ENCODE peak calls at places on chromosomes 7 and 10, in ten cellular contexts. J is CD8-positive, alpha-beta T cell; U is pancreas; V is fibroblast of mammary gland; Z is PC-3; P is heart right ventricle; L is spleen; I is Peyer's patch; K is right atrium auricular region; A is AG04450. W is an unnamed sample.

GRCh38 chr7:134480730-134481129 is 21.8 kb upstream of the AKR1B1 start:
- DNase-seq in J (no peak), U (no peak), V (peak), Z (peak), P (no peak), L (no peak), I (no peak), K (no peak), A (no peak), W (no peak)

GRCh38 chr10:71713135-71714040 is 6.2 kb downstream of the C10orf105 start:
- DNase-seq in J (no peak), U (peak), V (peak), Z (no peak), P (peak), L (peak), I (peak), K (peak), A (peak), W (no peak)

GRCh38 chr10:114801411-114801813 is 20.2 kb upstream of the FHIP2A start:
- DNase-seq in J (no peak), U (no peak), V (no peak), Z (no peak), P (no peak), L (no peak), I (no peak), K (no peak), A (no peak), W (no peak)

GRCh38 chr7:81833401-81833800 is 63.6 kb upstream of the HGF start:
- DNase-seq in J (no peak), U (no peak), V (peak), Z (no peak), P (no peak), L (no peak), I (no peak), K (no peak), A (no peak), W (peak)

GRCh38 chr7:23691320-23691719 is 11.3 kb downstream of the FAM221A start:
- DNase-seq in J (no peak), U (no peak), V (no peak), Z (peak), P (no peak), L (no peak), I (no peak), K (no peak), A (no peak), W (no peak)

GRCh38 chr10:46536171-46536570 is 20.3 kb downstream of the GPRIN2 start:
- DNase-seq in J (no peak), U (no peak), V (no peak), Z (no peak), P (no peak), L (peak), I (peak), K (no peak), A (no peak), W (no peak)

GRCh38 chr10:5663692-5664427 is 2.5 kb downstream of the ASB13 start:
- DNase-seq in J (no peak), U (no peak), V (no peak), Z (no peak), P (no peak), L (no peak), I (no peak), K (no peak), A (no peak), W (no peak)

GRCh38 chr10:506451-507354 is 182.8 kb downstream of the DIP2C start:
- DNase-seq in J (no peak), U (no peak), V (no peak), Z (no peak), P (no peak), L (peak), I (no peak), K (no peak), A (no peak), W (no peak)

GRCh38 chr7:47812460-47813136 is 135.7 kb downstream of the PKD1L1 start:
- DNase-seq in J (no peak), U (no peak), V (no peak), Z (no peak), P (no peak), L (no peak), I (no peak), K (no peak), A (no peak), W (no peak)

GRCh38 chr10:123559066-123559822 is 106.9 kb upstream of the GPR26 start:
- DNase-seq in J (peak), U (peak), V (peak), Z (peak), P (peak), L (peak), I (peak), K (peak), A (no peak), W (peak)

GRCh38 chr7:122546496-122546895 is 152.4 kb downstream of the RNF133 start:
- DNase-seq in J (no peak), U (no peak), V (peak), Z (no peak), P (no peak), L (no peak), I (no peak), K (no peak), A (no peak), W (no peak)

GRCh38 chr10:124802313-124802675 is 675 bp downstream of the ABRAXAS2 start:
- DNase-seq in J (no peak), U (no peak), V (no peak), Z (no peak), P (no peak), L (no peak), I (no peak), K (no peak), A (no peak), W (no peak)

GRCh38 chr10:5530846-5531557 is 6.2 kb downstream of the CALML3 start:
- DNase-seq in J (no peak), U (no peak), V (no peak), Z (no peak), P (no peak), L (peak), I (peak), K (no peak), A (no peak), W (no peak)

GRCh38 chr10:119502214-119502613 is 40.3 kb downstream of the RGS10 start:
- DNase-seq in J (peak), U (no peak), V (no peak), Z (no peak), P (no peak), L (peak), I (peak), K (no peak), A (no peak), W (no peak)

GRCh38 chr10:113007343-113007771 is 57.3 kb downstream of the TCF7L2 start:
- DNase-seq in J (peak), U (no peak), V (no peak), Z (no peak), P (no peak), L (no peak), I (no peak), K (no peak), A (no peak), W (no peak)

GRCh38 chr10:115795964-115796363 is 477.0 kb downstream of the GFRA1 start:
- DNase-seq in J (no peak), U (no peak), V (no peak), Z (no peak), P (no peak), L (no peak), I (no peak), K (no peak), A (no peak), W (no peak)

GRCh38 chr10:35377050-35377723 is 40.9 kb downstream of the CCNY start:
- DNase-seq in J (no peak), U (no peak), V (peak), Z (no peak), P (no peak), L (no peak), I (no peak), K (no peak), A (no peak), W (no peak)
- H3K4me3 ChIP-seq in J (no peak), U (no peak), V (no peak), Z (no peak), P (no peak), L (no peak), I (no peak), K (no peak), A (no peak), W (no peak)

GRCh38 chr7:34727464-34727995 is 69.5 kb downstream of the NPSR1 start:
- DNase-seq in J (no peak), U (no peak), V (no peak), Z (peak), P (no peak), L (no peak), I (no peak), K (no peak), A (no peak), W (no peak)
- TF ChIP-seq CTCF in J (no peak), U (no peak), V (no peak), Z (no peak), P (no peak), L (no peak), I (no peak), K (no peak), A (no peak), W (no peak)

GRCh38 chr7:54995166-54995565 is 23.7 kb upstream of the EGFR start:
- DNase-seq in J (no peak), U (no peak), V (no peak), Z (no peak), P (no peak), L (no peak), I (no peak), K (no peak), A (no peak), W (no peak)

GRCh38 chr7:54992876-54993490 is 25.8 kb upstream of the EGFR start:
- DNase-seq in J (no peak), U (no peak), V (peak), Z (no peak), P (no peak), L (no peak), I (no peak), K (no peak), A (no peak), W (no peak)

GRCh38 chr7:54991341-54991740 is 27.5 kb upstream of the EGFR start:
- DNase-seq in J (no peak), U (no peak), V (no peak), Z (no peak), P (no peak), L (no peak), I (no peak), K (no peak), A (no peak), W (no peak)

GRCh38 chr7:54996391-54996790 is 22.4 kb upstream of the EGFR start:
- DNase-seq in J (no peak), U (no peak), V (no peak), Z (no peak), P (no peak), L (no peak), I (no peak), K (no peak), A (no peak), W (no peak)

DNA sequence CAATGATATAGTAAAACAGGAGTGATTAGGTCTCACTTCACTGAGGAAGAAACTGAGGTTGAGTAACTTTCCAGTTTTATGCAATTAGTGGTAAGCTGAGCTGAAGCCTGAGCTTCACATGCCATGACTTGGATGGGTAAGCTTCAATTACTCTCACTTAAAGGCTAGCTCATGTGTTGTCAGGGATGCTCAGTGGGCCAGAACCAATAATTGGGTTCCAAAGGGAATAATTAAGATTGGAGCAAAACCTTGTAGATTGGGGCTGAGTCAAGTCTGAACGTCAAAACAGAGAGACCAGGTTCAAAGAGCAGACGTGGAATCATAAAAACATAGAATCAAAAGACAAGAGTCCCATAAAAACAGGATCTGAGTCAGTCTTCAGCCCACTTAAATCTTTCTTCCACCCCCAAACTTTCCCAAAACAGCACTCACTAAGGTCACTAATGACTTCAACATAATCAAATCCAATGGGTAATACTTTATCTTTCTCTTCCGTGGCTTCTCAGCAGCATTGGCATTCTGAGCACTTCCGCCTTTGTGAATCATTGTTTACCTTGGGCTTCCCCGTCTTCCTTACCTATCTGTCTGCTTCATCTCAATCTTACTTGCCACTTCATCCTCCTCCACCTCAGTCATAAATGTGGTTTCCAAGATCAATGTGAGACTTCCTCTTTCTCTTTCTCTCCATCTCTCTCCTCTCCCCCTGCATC is 23.0 kb upstream of the EGFR start:
- DNase-seq in J (no peak), U (no peak), V (peak), Z (peak), P (no peak), L (no peak), I (peak), K (no peak), A (peak), W (no peak)
- H3K4me3 ChIP-seq in J (no peak), U (no peak), V (no peak), Z (peak), P (no peak), L (no peak), I (no peak), K (no peak), A (no peak), W (no peak)

DNA sequence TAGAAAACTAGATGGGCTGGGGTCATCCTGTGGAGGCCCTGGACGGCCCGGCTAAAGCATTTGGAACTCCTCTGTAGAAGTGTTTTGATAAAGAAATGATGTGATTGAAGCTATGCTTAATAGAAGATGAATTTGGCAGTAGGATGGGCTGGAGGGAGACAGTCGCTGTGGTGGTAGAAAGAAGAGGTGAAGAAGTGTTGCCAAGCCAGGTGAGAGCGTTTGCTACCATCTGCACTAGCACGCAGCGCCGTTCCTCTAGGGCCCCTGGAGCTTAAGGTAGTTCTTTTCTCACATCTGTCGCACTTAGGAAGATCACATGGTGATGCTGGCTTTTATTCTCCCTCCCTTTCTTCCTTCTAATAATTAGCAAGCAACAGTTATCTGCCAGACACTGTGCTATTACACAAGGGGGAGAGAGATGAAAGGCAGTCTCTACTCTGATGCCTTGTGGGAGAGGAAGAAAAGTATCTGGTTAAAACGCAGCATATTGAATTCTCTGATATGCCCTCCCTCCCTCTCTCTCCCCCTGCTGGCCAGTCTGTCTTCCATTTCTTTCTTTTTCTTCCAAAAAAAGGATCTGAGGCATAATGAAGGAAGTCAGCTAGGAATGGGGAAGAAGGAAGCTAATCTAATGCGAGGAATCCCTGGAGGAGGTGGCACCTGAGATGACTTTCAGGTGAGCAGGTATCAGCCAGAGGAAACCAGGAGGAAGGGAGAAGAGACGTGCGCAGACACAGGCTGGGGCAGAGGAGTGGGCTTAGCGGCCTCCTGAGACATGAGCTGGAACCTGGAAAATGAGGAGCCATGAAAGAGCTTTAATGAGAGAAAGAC is 162.3 kb upstream of the KLF14 start:
- DNase-seq in J (no peak), U (no peak), V (peak), Z (no peak), P (no peak), L (no peak), I (no peak), K (no peak), A (no peak), W (no peak)
- TF ChIP-seq CTCF in J (no peak), U (no peak), V (peak), Z (peak), P (no peak), L (no peak), I (no peak), K (no peak), A (peak), W (peak)

DNA sequence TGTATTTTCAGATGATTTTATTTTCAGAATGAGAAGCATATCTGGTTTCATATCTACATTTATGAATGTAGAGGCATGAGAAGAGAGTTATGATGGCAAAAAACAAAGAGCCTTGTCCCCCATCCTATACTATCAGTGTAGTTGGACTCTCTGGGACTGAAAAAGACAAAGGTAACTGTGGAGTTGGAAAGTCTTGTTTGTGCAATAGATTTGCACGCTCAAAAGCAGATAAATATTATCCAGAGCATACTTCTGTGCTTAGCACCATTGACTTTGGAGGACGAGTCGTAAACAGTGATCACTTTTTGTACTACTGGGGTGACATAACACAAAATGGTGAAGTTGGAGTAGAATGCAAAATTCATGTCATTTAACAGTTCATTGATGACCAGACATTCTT is 85.2 kb upstream of the EGFR start:
- DNase-seq in J (no peak), U (no peak), V (no peak), Z (no peak), P (no peak), L (no peak), I (no peak), K (no peak), A (no peak), W (no peak)
- H3K4me3 ChIP-seq in J (no peak), U (peak), V (peak), Z (peak), P (peak), L (peak), I (peak), K (peak), A (peak), W (peak)

GRCh38 chr10:90738885-90739284 is 119.0 kb downstream of the HTR7 start:
- DNase-seq in J (no peak), U (no peak), V (no peak), Z (no peak), P (no peak), L (no peak), I (no peak), K (no peak), A (peak), W (no peak)
- TF ChIP-seq CTCF in J (no peak), U (no peak), V (no peak), Z (no peak), P (no peak), L (no peak), I (no peak), K (no peak), A (no peak), W (no peak)

GRCh38 chr10:129659881-129660280 is 192.8 kb downstream of the MGMT start:
- DNase-seq in J (no peak), U (no peak), V (no peak), Z (no peak), P (no peak), L (no peak), I (no peak), K (no peak), A (no peak), W (no peak)
- H3K4me3 ChIP-seq in J (no peak), U (no peak), V (no peak), Z (no peak), P (no peak), L (no peak), I (no peak), K (no peak), A (no peak), W (no peak)